ENCODE peak calls at places on chromosomes 2 and 18, in eight cellular contexts. D is cardiac muscle cell; W is HCT116; P is psoas muscle; Y is body of pancreas; V is esophagus squamous epithelium; U is CD8-positive, alpha-beta T cell; Z is heart left ventricle. S is an unnamed sample.
A peak's percentile ranks its signal among the peaks of the same experiment; 100 is the strongest.

GRCh38 chr18:75204262-75204977 is 4.5 kb downstream of the PTGR3 start:
- DNase-seq in D (peak; percentile 40), W (no peak), P (peak; percentile 67), Y (no peak), V (no peak), U (no peak), Z (peak; percentile 54), S (no peak)

GRCh38 chr18:6781179-6781714 is 51.7 kb downstream of the ARHGAP28 start:
- DNase-seq in D (no peak), W (no peak), P (no peak), Y (no peak), V (no peak), U (no peak), Z (no peak), S (no peak)

GRCh38 chr2:232999354-232999753 is 13.7 kb downstream of the NGEF start:
- DNase-seq in D (no peak), W (no peak), P (no peak), Y (no peak), V (no peak), U (no peak), Z (no peak), S (no peak)

GRCh38 chr18:3346487-3346886 is 84.6 kb downstream of the MYL12B start:
- DNase-seq in D (no peak), W (no peak), P (no peak), Y (no peak), V (no peak), U (no peak), Z (no peak), S (no peak)

GRCh38 chr2:7280790-7281189 is 363.6 kb downstream of the RNF144A start:
- DNase-seq in D (no peak), W (no peak), P (no peak), Y (no peak), V (no peak), U (no peak), Z (no peak), S (no peak)

GRCh38 chr2:84902526-84902925 is 2.9 kb upstream of the TMSB10 start:
- DNase-seq in D (no peak), W (no peak), P (no peak), Y (no peak), V (no peak), U (no peak), Z (no peak), S (peak; percentile 19)

GRCh38 chr2:205930209-205930608 is 155.8 kb downstream of the INO80D start:
- DNase-seq in D (peak; percentile 74), W (no peak), P (no peak), Y (no peak), V (no peak), U (no peak), Z (no peak), S (no peak)

GRCh38 chr2:239495816-239496371 is 95.1 kb upstream of the HDAC4 start:
- DNase-seq in D (no peak), W (no peak), P (no peak), Y (no peak), V (no peak), U (no peak), Z (no peak), S (no peak)

GRCh38 chr2:198968585-198968984 is 489.2 kb downstream of the SATB2 start:
- DNase-seq in D (no peak), W (no peak), P (no peak), Y (no peak), V (no peak), U (no peak), Z (no peak), S (no peak)

GRCh38 chr2:217218269-217219140 is 358.6 kb upstream of the TNP1 start:
- DNase-seq in D (peak; percentile 85), W (no peak), P (no peak), Y (no peak), V (no peak), U (no peak), Z (peak; percentile 33), S (peak; percentile 9)

GRCh38 chr2:188622898-188623297 is 331.2 kb downstream of the GULP1 start:
- DNase-seq in D (no peak), W (no peak), P (no peak), Y (no peak), V (no peak), U (no peak), Z (no peak), S (no peak)

GRCh38 chr2:18976112-18976961 is 382.1 kb downstream of the OSR1 start:
- DNase-seq in D (peak; percentile 83), W (no peak), P (no peak), Y (no peak), V (no peak), U (no peak), Z (no peak), S (no peak)

GRCh38 chr2:39099820-39100728 is 20.8 kb downstream of the SOS1 start:
- DNase-seq in D (peak; percentile 18), W (no peak), P (no peak), Y (no peak), V (no peak), U (no peak), Z (no peak), S (no peak)

GRCh38 chr2:16201876-16202642 is 261.7 kb downstream of the MYCN start:
- DNase-seq in D (no peak), W (no peak), P (no peak), Y (no peak), V (no peak), U (no peak), Z (no peak), S (no peak)

GRCh38 chr2:111121028-111121872 is 536 bp downstream of the BCL2L11 start:
- DNase-seq in D (no peak), W (no peak), P (peak; percentile 72), Y (peak; percentile 61), V (no peak), U (peak; percentile 59), Z (peak; percentile 62), S (peak; percentile 71)

GRCh38 chr18:56185126-56185525 is 453.3 kb downstream of the TXNL1 start:
- DNase-seq in D (no peak), W (no peak), P (no peak), Y (no peak), V (no peak), U (no peak), Z (no peak), S (no peak)

GRCh38 chr18:44943201-44943881 is 262.7 kb downstream of the SETBP1 start:
- DNase-seq in D (peak; percentile 47), W (no peak), P (no peak), Y (no peak), V (no peak), U (no peak), Z (peak; percentile 35), S (no peak)

GRCh38 chr2:149000168-149000938 is 38.1 kb upstream of the LYPD6B start:
- DNase-seq in D (no peak), W (no peak), P (no peak), Y (no peak), V (no peak), U (no peak), Z (no peak), S (no peak)

GRCh38 chr18:5237083-5237722 is 40.1 kb upstream of the AKAIN1 start:
- DNase-seq in D (peak; percentile 14), W (no peak), P (peak; percentile 48), Y (no peak), V (no peak), U (no peak), Z (peak; percentile 28), S (no peak)

GRCh38 chr2:227007940-227008339 is 156.1 kb downstream of the COL4A4 start:
- DNase-seq in D (no peak), W (no peak), P (no peak), Y (no peak), V (no peak), U (no peak), Z (no peak), S (no peak)

GRCh38 chr2:120820885-120821279 is 85.2 kb downstream of the GLI2 start:
- DNase-seq in D (peak; percentile 64), W (no peak), P (peak; percentile 58), Y (no peak), V (no peak), U (no peak), Z (no peak), S (no peak)

GRCh38 chr2:156319811-156320490 is 12.6 kb downstream of the NR4A2 start:
- DNase-seq in D (peak; percentile 50), W (no peak), P (peak; percentile 72), Y (peak; percentile 86), V (no peak), U (no peak), Z (peak; percentile 76), S (no peak)

GRCh38 chr2:156322103-156322671 is 10.3 kb downstream of the NR4A2 start:
- DNase-seq in D (no peak), W (no peak), P (peak; percentile 28), Y (no peak), V (no peak), U (no peak), Z (no peak), S (no peak)

GRCh38 chr2:156321243-156321904 is 11.1 kb downstream of the NR4A2 start:
- DNase-seq in D (no peak), W (no peak), P (peak; percentile 55), Y (no peak), V (no peak), U (peak; percentile 40), Z (peak; percentile 28), S (no peak)

GRCh38 chr2:156322681-156323211 is 9.8 kb downstream of the NR4A2 start:
- DNase-seq in D (no peak), W (no peak), P (peak; percentile 43), Y (no peak), V (no peak), U (no peak), Z (peak; percentile 20), S (no peak)

DNA sequence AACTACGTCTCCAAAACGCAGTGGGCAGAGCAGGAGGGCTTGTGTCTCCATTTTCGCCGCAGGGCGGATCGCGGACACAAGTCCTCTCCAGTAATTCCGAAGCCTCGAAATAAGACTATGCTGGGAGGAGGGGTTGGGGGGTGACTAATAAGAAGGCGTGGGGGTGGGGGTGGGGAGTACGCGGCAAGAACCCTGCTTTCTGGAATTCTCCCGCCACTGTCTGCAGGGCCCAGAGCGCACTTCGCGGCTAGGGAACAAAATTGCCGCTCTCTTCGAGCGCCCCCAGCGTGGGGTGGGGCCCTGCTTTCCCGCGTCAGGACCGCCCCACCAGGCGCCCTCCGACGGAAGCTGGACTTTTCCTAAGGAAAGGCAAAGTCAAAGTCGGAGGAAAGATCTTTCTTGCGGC is 12.0 kb downstream of the NR4A2 start:
- DNase-seq in D (peak; percentile 51), W (no peak), P (peak; percentile 62), Y (peak; percentile 63), V (no peak), U (no peak), Z (peak; percentile 57), S (peak; percentile 76)
- TF ChIP-seq CTCF in D (no peak), W (no peak), P (no peak), Y (no peak), V (no peak), U (no peak), Z (no peak), S (no peak)

GRCh38 chr18:22564036-22564435 is 146.3 kb upstream of the CTAGE1 start:
- DNase-seq in D (peak; percentile 87), W (no peak), P (no peak), Y (no peak), V (no peak), U (no peak), Z (no peak), S (no peak)
- H3K27ac ChIP-seq in D (no peak overlapping the region), W (no peak overlapping the region), P (no peak overlapping the region), Y (no peak overlapping the region), V (no peak overlapping the region), U (no peak overlapping the region), Z (no peak overlapping the region), S (peak overlapping the region; percentile 99)

GRCh38 chr2:215397632-215398341 is 38.1 kb downstream of the FN1 start:
- DNase-seq in D (peak; percentile 64), W (no peak), P (no peak), Y (no peak), V (no peak), U (no peak), Z (no peak), S (no peak)
- H3K9me3 ChIP-seq in D (no peaks in the 10 kb centered on the region), W (no peaks in the 10 kb centered on the region), P (no peaks in the 10 kb centered on the region), Y (no peaks in the 10 kb centered on the region), V (no peaks in the 10 kb centered on the region), U (no peaks in the 10 kb centered on the region), Z (no peaks in the 10 kb centered on the region), S (no peaks in the 10 kb centered on the region)

GRCh38 chr2:102975996-102976636 is 214.3 kb downstream of the TMEM182 start:
- DNase-seq in D (no peak), W (peak; percentile 16), P (no peak), Y (no peak), V (no peak), U (no peak), Z (no peak), S (no peak)
- TF ChIP-seq CTCF in D (peak; percentile 21), W (peak; percentile 19), P (peak; percentile 61), Y (no peak), V (peak; percentile 19), U (no peak), Z (peak; percentile 47), S (no peak)

S was measured in ascending aorta.